ENCODE peak calls at places on chromosomes 4 and X, in five cellular contexts. E, B, T, O and F are unnamed samples.

GRCh38 chrX:106022238-106022637 is 16.3 kb downstream of the SERPINA7 start:
- DNase-seq in B (no peak), E (no peak), O (no peak), T (no peak), F (no peak)

GRCh38 chr4:98663226-98664006 is 5.0 kb upstream of the TSPAN5 start:
- DNase-seq in O (peak; percentile 20), E (no peak), T (no peak), B (no peak), F (no peak)

GRCh38 chr4:80071643-80072606 is 1.1 kb downstream of the ANTXR2 start:
- DNase-seq in E (peak; percentile 70), B (peak; percentile 67), O (peak; percentile 47), T (peak; percentile 22), F (peak; percentile 54)

GRCh38 chrX:49308604-49309269 is 5.3 kb downstream of the GAGE10 start:
- DNase-seq in B (no peak), E (no peak), T (no peak), O (peak; percentile 17), F (no peak)

GRCh38 chrX:102720237-102721168 is at the start of gene GPRASP3:
- DNase-seq in E (peak; percentile 82), O (peak; percentile 76), T (peak; percentile 75), B (peak; percentile 77), F (peak; percentile 43)

GRCh38 chr4:167088115-167088514 is 146.2 kb downstream of the SPOCK3 start:
- DNase-seq in T (no peak), O (no peak), E (no peak), B (no peak), F (no peak)

GRCh38 chr4:4866124-4866832 is 6.8 kb downstream of the MSX1 start:
- DNase-seq in B (peak; percentile 65), O (no peak), E (no peak), T (no peak), F (no peak)

GRCh38 chr4:111499291-111499690 is 646.0 kb upstream of the FAM241A start:
- DNase-seq in B (no peak), E (no peak), O (no peak), T (peak; percentile 61), F (no peak)

GRCh38 chrX:133473451-133473850 is 58.2 kb upstream of the GPC4 start:
- DNase-seq in E (no peak), T (no peak), B (no peak), O (no peak), F (no peak)

GRCh38 chr4:66123195-66123594 is 452.9 kb upstream of the EPHA5 start:
- DNase-seq in O (no peak), T (no peak), E (no peak), B (no peak), F (no peak)

GRCh38 chr4:180059216-180059881 is 2183.9 kb upstream of the TENM3 start:
- DNase-seq in B (peak; percentile 24), O (no peak), T (no peak), E (no peak), F (no peak)

GRCh38 chrX:20653070-20653469 is 386.4 kb upstream of the RPS6KA3 start:
- DNase-seq in T (no peak), O (no peak), E (no peak), B (no peak), F (no peak)

GRCh38 chr4:3204021-3204431 is 44.9 kb upstream of the MSANTD1 start:
- DNase-seq in O (no peak), T (peak; percentile 67), B (no peak), E (no peak), F (no peak)

GRCh38 chrX:10450229-10450958 is 170.0 kb downstream of the MID1 start:
- DNase-seq in T (peak; percentile 82), B (no peak), E (no peak), O (no peak), F (no peak)

GRCh38 chrX:27186671-27187070 is 276.5 kb downstream of the PPP4R3C start:
- DNase-seq in B (peak; percentile 37), E (no peak), O (no peak), T (peak; percentile 28), F (no peak)

GRCh38 chr4:188037003-188037713 is 41.6 kb downstream of the ZFP42 start:
- DNase-seq in E (no peak), O (no peak), T (no peak), B (no peak), F (no peak)

GRCh38 chr4:95263960-95264359 is 284.8 kb downstream of the UNC5C start:
- DNase-seq in T (no peak), E (no peak), B (no peak), O (no peak), F (no peak)

GRCh38 chrX:46376246-46376885 is 168.9 kb downstream of the ZNF674 start:
- DNase-seq in E (no peak), B (peak; percentile 15), O (no peak), T (peak; percentile 48), F (no peak)

GRCh38 chr4:125315571-125316390 is 1.0 kb downstream of the FAT4 start:
- DNase-seq in B (peak; percentile 60), O (peak; percentile 57), T (peak; percentile 54), E (peak; percentile 52), F (no peak)

GRCh38 chrX:41005445-41005992 is 79.7 kb upstream of the USP9X start:
- DNase-seq in B (no peak), O (no peak), E (no peak), T (no peak), F (no peak)

GRCh38 chr4:129037093-129037492 is 56.2 kb downstream of the SCLT1 start:
- DNase-seq in T (no peak), O (peak; percentile 9), E (no peak), B (no peak), F (no peak)

GRCh38 chrX:38110231-38110630 is 103.9 kb downstream of the SYTL5 start:
- DNase-seq in T (peak; percentile 45), O (no peak), B (no peak), E (no peak), F (no peak)

GRCh38 chrX:55522577-55523254 is 33.1 kb upstream of the USP51 start:
- DNase-seq in T (no peak), O (no peak), E (no peak), B (no peak), F (no peak)

GRCh38 chrX:55524487-55524886 is 34.8 kb upstream of the USP51 start:
- DNase-seq in T (peak; percentile 3), E (no peak), B (peak; percentile 26), O (no peak), F (no peak)

GRCh38 chrX:55521687-55522086 is 32.0 kb upstream of the USP51 start:
- DNase-seq in O (no peak), E (no peak), T (no peak), B (no peak), F (no peak)
- H3K9me3 ChIP-seq in O (no peaks in the 10 kb centered on the region), E (no peaks in the 10 kb centered on the region), T (no peaks in the 10 kb centered on the region), B (no peaks in the 10 kb centered on the region), F (no peaks in the 10 kb centered on the region)

GRCh38 chrX:145552643-145553042 is 265.0 kb upstream of the SLITRK2 start:
- DNase-seq in O (no peak), E (no peak), T (no peak), B (no peak), F (no peak)
- H3K9me3 ChIP-seq in O (no peaks in the 10 kb centered on the region), E (no peaks in the 10 kb centered on the region), T (peaks cover 14% of the 10 kb centered on the region), B (no peaks in the 10 kb centered on the region), F (no peaks in the 10 kb centered on the region)

GRCh38 chr4:14064969-14065368 is 437.4 kb upstream of the BOD1L1 start:
- DNase-seq in O (no peak), B (no peak), E (no peak), T (no peak), F (no peak)

GRCh38 chr4:14072506-14072905 is 445.0 kb upstream of the BOD1L1 start:
- DNase-seq in E (no peak), O (no peak), B (no peak), T (no peak), F (no peak)

GRCh38 chr4:14069871-14070270 is 442.3 kb upstream of the BOD1L1 start:
- DNase-seq in O (no peak), E (no peak), T (no peak), B (no peak), F (no peak)

GRCh38 chr4:14070289-14070880 is 442.9 kb upstream of the BOD1L1 start:
- DNase-seq in T (no peak), O (no peak), B (no peak), E (no peak), F (no peak)
- H3K9me3 ChIP-seq in T (peaks cover 7% of the 10 kb centered on the region), O (peaks cover 30% of the 10 kb centered on the region), B (peaks cover 6% of the 10 kb centered on the region), E (peaks cover 36% of the 10 kb centered on the region), F (no peaks in the 10 kb centered on the region)

GRCh38 chr4:206054-206453 is 81.8 kb downstream of the ZNF718 start:
- DNase-seq in E (no peak), B (no peak), T (no peak), O (no peak), F (no peak)

GRCh38 chr4:212438-213174 is 88.3 kb downstream of the ZNF718 start:
- DNase-seq in E (peak; percentile 71), O (peak; percentile 80), T (peak; percentile 71), B (peak; percentile 94), F (peak; percentile 33)

GRCh38 chr4:205097-205756 is 80.9 kb downstream of the ZNF718 start:
- DNase-seq in O (no peak), T (no peak), B (no peak), E (no peak), F (no peak)

GRCh38 chr4:213971-214370 is 89.7 kb downstream of the ZNF718 start:
- DNase-seq in B (peak; percentile 38), T (no peak), E (no peak), O (no peak), F (no peak)

DNA sequence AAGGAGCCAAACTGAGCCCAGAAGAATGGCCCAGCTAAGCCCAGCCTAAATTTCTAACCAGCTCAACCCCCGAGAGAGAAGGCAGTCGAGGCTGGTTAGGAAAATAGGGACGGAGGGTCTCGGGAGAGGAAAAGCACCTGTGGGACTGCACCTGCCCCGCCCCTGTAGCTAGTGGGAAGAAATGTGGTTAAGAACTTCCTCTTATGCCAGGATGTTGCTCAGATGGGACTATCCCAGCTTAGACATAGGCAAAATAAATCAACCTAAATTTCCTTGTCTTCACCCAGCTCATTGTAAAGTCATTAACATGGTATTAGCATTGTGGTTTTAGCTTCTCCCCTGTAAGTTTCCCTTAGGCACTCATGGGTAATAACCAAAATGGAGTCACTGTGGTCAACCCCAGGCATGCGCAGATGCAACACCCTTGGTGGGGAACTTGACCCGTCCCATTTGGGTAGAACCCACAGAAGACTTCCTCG is 86.8 kb downstream of the ZNF718 start:
- DNase-seq in B (no peak), T (no peak), E (no peak), O (no peak), F (no peak)
- H3K9me3 ChIP-seq in B (peaks cover 10% of the 10 kb centered on the region), T (peaks cover 41% of the 10 kb centered on the region), E (peaks cover 87% of the 10 kb centered on the region), O (no peaks in the 10 kb centered on the region), F (peaks cover 6% of the 10 kb centered on the region)

GRCh38 chrX:19360903-19361302 is 17.2 kb downstream of the PDHA1 start:
- DNase-seq in B (no peak), O (no peak), E (no peak), T (no peak), F (no peak)

DNA sequence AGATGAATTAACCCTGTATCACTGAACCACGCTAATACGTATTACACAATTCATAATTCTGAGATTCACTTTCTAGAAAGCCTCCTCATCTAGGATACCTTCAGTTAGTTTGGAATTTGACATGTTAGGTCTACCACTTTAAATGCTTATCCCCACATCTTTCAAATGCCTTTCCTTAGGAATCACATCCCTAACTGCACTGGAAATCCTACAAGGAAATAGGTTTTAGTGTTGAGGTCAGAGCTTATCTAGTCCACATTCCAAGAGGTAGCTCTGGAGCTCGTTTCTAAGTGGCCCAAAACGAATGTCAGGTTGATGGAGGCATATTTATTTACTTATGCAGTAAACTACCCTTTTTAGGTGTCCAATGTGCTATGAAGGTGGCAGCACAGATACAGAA is 18.0 kb downstream of the PDHA1 start:
- DNase-seq in T (no peak), E (no peak), B (no peak), O (no peak), F (no peak)
- H3K9me3 ChIP-seq in T (no peaks in the 10 kb centered on the region), E (no peaks in the 10 kb centered on the region), B (no peaks in the 10 kb centered on the region), O (no peaks in the 10 kb centered on the region), F (no peaks in the 10 kb centered on the region)